ENCODE peak calls at places on chromosomes 6 and 20, in eight cellular contexts. K, B, C, S, Q, F, U and R are unnamed samples.

GRCh38 chr20:51631011-51631950 is 88.8 kb upstream of the NFATC2 start:
- DNase-seq in K (no peak), B (no peak), C (peak; percentile 100), S (peak; percentile 55), Q (no peak), F (peak; percentile 96), U (peak; percentile 100), R (no peak)

GRCh38 chr6:142462260-142462659 is 160.5 kb downstream of the ADGRG6 start:
- DNase-seq in K (no peak), B (no peak), C (no peak), S (no peak), Q (no peak), F (peak; percentile 9), U (no peak), R (no peak)

GRCh38 chr6:80022803-80023202 is 18.4 kb downstream of the TTK start:
- DNase-seq in K (no peak), B (no peak), C (peak; percentile 19), S (no peak), Q (no peak), F (no peak), U (peak; percentile 84), R (no peak)

GRCh38 chr6:15962449-15962764 is 166.5 kb upstream of the MYLIP start:
- DNase-seq in K (no peak), B (no peak), C (peak; percentile 27), S (no peak), Q (no peak), F (peak; percentile 71), U (peak; percentile 81), R (peak; percentile 23)

GRCh38 chr20:45987108-45987780 is 15.2 kb upstream of the ZNF335 start:
- DNase-seq in K (peak; percentile 88), B (peak; percentile 58), C (peak; percentile 97), S (peak; percentile 87), Q (peak; percentile 50), F (peak; percentile 77), U (peak; percentile 42), R (peak; percentile 92)

GRCh38 chr20:62239278-62239879 is 1.1 kb downstream of the OSBPL2 start:
- DNase-seq in K (no peak), B (no peak), C (no peak), S (no peak), Q (no peak), F (no peak), U (no peak), R (no peak)

GRCh38 chr20:39524371-39524911 is 562.3 kb downstream of the DHX35 start:
- DNase-seq in K (no peak), B (no peak), C (no peak), S (no peak), Q (no peak), F (no peak), U (no peak), R (no peak)

GRCh38 chr6:37679539-37680476 is 17.9 kb downstream of the MDGA1 start:
- DNase-seq in K (no peak), B (no peak), C (no peak), S (no peak), Q (no peak), F (no peak), U (no peak), R (no peak)

GRCh38 chr20:13430346-13431002 is 208.3 kb downstream of the TASP1 start:
- DNase-seq in K (no peak), B (no peak), C (no peak), S (peak; percentile 56), Q (no peak), F (no peak), U (peak; percentile 31), R (no peak)

GRCh38 chr6:50661636-50662035 is 51.7 kb upstream of the TFAP2D start:
- DNase-seq in K (no peak), B (no peak), C (no peak), S (no peak), Q (no peak), F (no peak), U (no peak), R (no peak)

GRCh38 chr6:16576391-16577368 is 184.6 kb downstream of the ATXN1 start:
- DNase-seq in K (no peak), B (no peak), C (no peak), S (no peak), Q (no peak), F (no peak), U (no peak), R (no peak)

GRCh38 chr6:10449751-10450150 is 34.9 kb upstream of the TFAP2A start:
- DNase-seq in K (no peak), B (no peak), C (no peak), S (no peak), Q (no peak), F (no peak), U (no peak), R (no peak)

GRCh38 chr6:118708736-118709135 is 57.3 kb upstream of the CEP85L start:
- DNase-seq in K (no peak), B (no peak), C (no peak), S (no peak), Q (no peak), F (no peak), U (no peak), R (no peak)

GRCh38 chr20:64119681-64120341 is 12.4 kb upstream of the NPBWR2 start:
- DNase-seq in K (peak; percentile 10), B (no peak), C (no peak), S (no peak), Q (no peak), F (no peak), U (no peak), R (no peak)

GRCh38 chr20:792248-792647 is 23.9 kb upstream of the SLC52A3 start:
- DNase-seq in K (no peak), B (no peak), C (no peak), S (no peak), Q (no peak), F (no peak), U (no peak), R (no peak)

GRCh38 chr20:32467506-32468312 is 109.6 kb downstream of the ASXL1 start:
- DNase-seq in K (no peak), B (no peak), C (no peak), S (no peak), Q (no peak), F (no peak), U (no peak), R (no peak)

GRCh38 chr6:44606506-44606905 is 219.0 kb downstream of the CDC5L start:
- DNase-seq in K (no peak), B (no peak), C (no peak), S (no peak), Q (no peak), F (no peak), U (no peak), R (no peak)

GRCh38 chr6:148140772-148141557 is 201.7 kb upstream of the SASH1 start:
- DNase-seq in K (no peak), B (no peak), C (no peak), S (no peak), Q (no peak), F (no peak), U (no peak), R (no peak)

GRCh38 chr6:22783921-22784320 is 214.6 kb downstream of the HDGFL1 start:
- DNase-seq in K (no peak), B (no peak), C (no peak), S (no peak), Q (no peak), F (no peak), U (no peak), R (no peak)

GRCh38 chr6:121794630-121795029 is 359.2 kb downstream of the GJA1 start:
- DNase-seq in K (no peak), B (no peak), C (peak; percentile 68), S (peak; percentile 9), Q (no peak), F (no peak), U (peak; percentile 96), R (no peak)